ENCODE peak calls at places on chromosomes 16 and 17, in seven cellular contexts. O, A, N, Z, K, G and R are unnamed samples. For H3K4me1, the result is how much of the 10 kb centered on the place peaks cover.

GRCh38 chr16:60414617-60415016 is 1621.6 kb downstream of the CDH8 start:
- DNase-seq in N (no peak), K (no peak), Z (no peak), G (no peak), A (no peak), O (no peak), R (no peak)

GRCh38 chr17:36590082-36590481 is 1.6 kb upstream of the DHRS11 start:
- DNase-seq in G (no peak), O (no peak), N (peak), Z (no peak), K (no peak), A (no peak), R (no peak)

GRCh38 chr17:46061435-46061834 is 62.4 kb downstream of the STH start:
- DNase-seq in N (no peak), Z (no peak), K (peak), O (no peak), G (no peak), A (no peak), R (no peak)

GRCh38 chr16:84065536-84066132 is 23.0 kb upstream of the SLC38A8 start:
- DNase-seq in G (peak), K (peak), Z (peak), N (peak), A (no peak), O (no peak), R (no peak)

GRCh38 chr16:12387311-12387710 is 410.8 kb downstream of the SNX29 start:
- DNase-seq in Z (no peak), O (no peak), K (no peak), A (no peak), G (no peak), N (peak), R (no peak)

GRCh38 chr17:17186051-17186450 is 20.1 kb downstream of the PLD6 start:
- DNase-seq in O (no peak), A (no peak), Z (no peak), K (no peak), G (no peak), N (no peak), R (no peak)

GRCh38 chr16:89613101-89613953 is at the start of gene DPEP1:
- DNase-seq in A (no peak), G (no peak), N (no peak), Z (no peak), K (no peak), O (peak), R (no peak)

GRCh38 chr16:2710021-2710710 is 9.9 kb downstream of the PRSS27 start:
- DNase-seq in O (no peak), N (no peak), Z (no peak), G (no peak), A (no peak), K (no peak), R (no peak)

GRCh38 chr17:67534941-67535340 is 157.9 kb downstream of the PITPNC1 start:
- DNase-seq in K (no peak), G (no peak), A (no peak), Z (no peak), O (no peak), N (no peak), R (no peak)

GRCh38 chr16:46748775-46749705 is 896 bp upstream of the MYLK3 start:
- DNase-seq in Z (no peak), N (no peak), G (peak), A (peak), K (no peak), O (no peak), R (no peak)

GRCh38 chr16:89246903-89247733 is 29.6 kb downstream of the ZNF778 start:
- DNase-seq in A (peak), Z (peak), K (peak), G (peak), O (peak), N (peak), R (no peak)

GRCh38 chr17:2388705-2389099 is 12.2 kb downstream of the MNT start:
- DNase-seq in O (no peak), Z (no peak), N (no peak), K (no peak), G (peak), A (no peak), R (no peak)

GRCh38 chr17:8014558-8014850 is 12.1 kb downstream of the GUCY2D start:
- DNase-seq in Z (no peak), N (no peak), A (no peak), K (no peak), G (no peak), O (no peak), R (no peak)

GRCh38 chr16:84842516-84843148 is 22.8 kb downstream of the CRISPLD2 start:
- DNase-seq in K (no peak), Z (no peak), N (no peak), G (peak), A (no peak), O (no peak), R (no peak)

GRCh38 chr16:88599092-88599733 is 29.0 kb downstream of the ZC3H18 start:
- DNase-seq in K (no peak), A (no peak), N (no peak), O (no peak), Z (no peak), G (no peak), R (no peak)

GRCh38 chr16:7755347-7755746 is 422.7 kb downstream of the RBFOX1 start:
- DNase-seq in G (no peak), Z (no peak), K (no peak), O (no peak), N (no peak), A (no peak), R (no peak)

GRCh38 chr17:48215583-48216139 is 108.1 kb downstream of the SNX11 start:
- DNase-seq in N (peak), Z (peak), A (no peak), G (peak), K (peak), O (peak), R (no peak)

GRCh38 chr16:4160663-4161436 is 44.6 kb upstream of the ADCY9 start:
- DNase-seq in O (no peak), N (no peak), K (no peak), G (no peak), Z (no peak), A (no peak), R (no peak)

GRCh38 chr16:30605148-30605547 is 5.0 kb downstream of the ZNF689 start:
- DNase-seq in Z (no peak), K (no peak), N (no peak), O (no peak), A (no peak), G (no peak), R (no peak)

GRCh38 chr16:48013476-48013875 is 142.3 kb downstream of the ABCC12 start:
- DNase-seq in O (no peak), G (no peak), A (no peak), Z (no peak), N (no peak), K (no peak), R (no peak)

GRCh38 chr17:19004601-19005441 is at the start of gene FAM83G:
- DNase-seq in K (peak), G (peak), O (peak), N (peak), Z (peak), A (peak), R (peak)

GRCh38 chr17:73013816-73014663 is 78.4 kb downstream of the SLC39A11 start:
- DNase-seq in O (no peak), N (peak), Z (no peak), A (no peak), G (no peak), K (peak), R (no peak)
- TF ChIP-seq SIN3A in O (no peak), N (no peak), Z (no peak), A (no peak), G (no peak), K (peak), R (no peak)

DNA sequence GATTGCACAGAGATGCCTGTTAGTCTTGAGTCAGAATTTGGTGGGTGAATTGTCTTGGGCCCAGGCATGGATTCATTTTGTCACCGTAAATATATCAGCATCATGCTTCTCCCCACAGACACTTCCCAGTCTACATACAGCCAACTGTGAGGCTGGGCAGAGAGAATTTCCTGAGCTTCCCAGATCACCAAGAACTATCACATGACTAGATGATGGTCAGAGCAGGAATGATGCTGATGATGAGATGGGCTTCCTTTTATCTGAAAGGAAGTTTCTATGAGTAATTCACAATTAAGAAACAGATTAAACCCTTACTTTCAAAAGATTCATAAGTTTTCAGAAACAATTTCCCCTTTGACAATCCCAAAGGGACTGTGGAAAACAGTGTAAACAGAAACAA is 323 bp upstream of the KRTAP9-9 start:
- DNase-seq in G (no peak), K (no peak), A (no peak), N (peak), Z (no peak), O (no peak), R (no peak)
- H3K4me1 ChIP-seq in G (under half), K (under half), A (under half), N (under half), Z (under half), O (under half), R (under half)

DNA sequence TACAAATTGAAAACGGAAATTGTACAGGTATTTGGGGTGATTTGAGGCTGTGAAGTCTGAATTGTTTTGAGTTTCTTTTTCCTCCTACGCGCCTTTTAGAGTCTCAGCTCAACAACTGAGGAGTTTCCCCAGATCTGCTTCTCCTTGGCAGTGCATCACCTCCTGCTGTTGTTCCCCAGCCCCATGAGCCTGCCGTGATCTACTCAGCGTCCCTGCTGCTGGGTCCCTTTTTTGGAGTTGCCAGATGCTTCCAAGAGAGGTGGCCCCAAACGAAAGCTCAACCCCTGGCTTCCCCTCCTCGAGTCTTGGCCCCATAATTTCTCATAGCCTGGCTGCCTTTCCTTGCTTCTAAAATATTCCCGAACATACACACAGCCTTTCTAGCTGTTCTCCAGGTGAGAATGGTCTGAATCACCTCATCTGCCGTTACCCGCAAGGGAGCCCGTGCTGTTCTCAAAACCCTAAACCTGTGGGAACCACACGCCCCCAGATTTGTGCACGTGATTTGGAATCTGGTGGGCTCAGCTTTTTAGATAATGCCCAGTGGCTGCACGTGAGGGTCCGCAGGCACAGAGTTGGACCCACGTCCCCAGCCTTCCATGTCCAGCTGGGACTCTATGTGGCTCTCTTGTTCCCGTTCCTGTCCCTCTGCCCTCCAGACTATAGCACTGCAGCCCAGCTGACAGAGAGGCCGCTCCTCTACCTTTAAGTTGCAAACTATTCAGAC is 179.1 kb upstream of the CHMP6 start:
- DNase-seq in O (no peak), N (no peak), K (no peak), A (no peak), Z (no peak), G (no peak), R (no peak)
- TF ChIP-seq SIN3A in O (no peak), N (no peak), K (no peak), A (no peak), Z (no peak), G (no peak), R (no peak)

GRCh38 chr16:534089-534635 is 6.7 kb downstream of the CAPN15 start:
- DNase-seq in G (no peak), O (no peak), K (no peak), N (peak), A (no peak), Z (no peak), R (no peak)
- H3K4me1 ChIP-seq in G (under half), O (under half), K (under half), N (under half), A (under half), Z (half or more), R (under half)